ENCODE peak calls at places on chromosomes 4 and X, in ten cellular contexts. F is coronary artery, W is mucosa of descending colon, V is AG09319, N is colonic mucosa, E is RWPE1, Z is A549, A is neural crest cell, D is GM13977, K is GM06990. I is an unnamed sample.

GRCh38 chr4:121272526-121272925 is 108.3 kb downstream of the QRFPR start:
- DNase-seq in E (peak; percentile 57), D (no peak), N (no peak), K (peak; percentile 65), F (no peak), W (no peak), V (no peak), Z (peak; percentile 5), A (no peak), I (no peak)

GRCh38 chr4:169659736-169660670 is 39.6 kb downstream of the CLCN3 start:
- DNase-seq in E (peak; percentile 93), W (peak; percentile 83), F (peak; percentile 79), K (peak; percentile 46), Z (peak; percentile 96), A (peak; percentile 32), D (peak; percentile 70), N (peak; percentile 84), V (peak; percentile 97), I (peak; percentile 74)

GRCh38 chr4:168263039-168263438 is 55.5 kb downstream of the DDX60 start:
- DNase-seq in F (no peak), V (no peak), A (no peak), N (no peak), E (no peak), K (no peak), Z (no peak), W (no peak), D (no peak), I (no peak)

GRCh38 chr4:25441519-25442117 is 64.6 kb downstream of the ANAPC4 start:
- DNase-seq in K (no peak), W (peak; percentile 81), E (peak; percentile 47), F (no peak), D (peak; percentile 36), N (peak; percentile 59), V (no peak), A (peak; percentile 60), Z (peak; percentile 66), I (peak; percentile 83)

GRCh38 chrX:70087857-70088256 is 25.6 kb downstream of the OTUD6A start:
- DNase-seq in D (no peak), V (no peak), N (no peak), K (no peak), Z (no peak), E (no peak), W (peak; percentile 43), A (no peak), F (no peak), I (no peak)

GRCh38 chr4:123676550-123677229 is 280.1 kb downstream of the SPRY1 start:
- DNase-seq in K (no peak), V (no peak), F (no peak), N (no peak), Z (no peak), A (no peak), W (no peak), D (no peak), E (no peak), I (no peak)

GRCh38 chr4:89753601-89754066 is 83.3 kb downstream of the SNCA start:
- DNase-seq in D (no peak), V (peak; percentile 94), Z (peak; percentile 62), N (no peak), A (no peak), F (no peak), K (no peak), E (peak; percentile 82), W (no peak), I (no peak)

GRCh38 chr4:48899950-48900349 is 6.6 kb downstream of the OCIAD2 start:
- DNase-seq in E (no peak), W (no peak), K (no peak), A (no peak), D (no peak), V (no peak), N (no peak), Z (no peak), F (no peak), I (no peak)

GRCh38 chr4:142406051-142406549 is 440.0 kb downstream of the INPP4B start:
- DNase-seq in N (no peak), W (no peak), D (no peak), K (peak; percentile 19), A (no peak), Z (peak; percentile 40), V (no peak), F (no peak), E (peak; percentile 73), I (no peak)

GRCh38 chr4:155709878-155710277 is 43.2 kb downstream of the GUCY1A1 start:
- DNase-seq in D (no peak), A (no peak), N (no peak), Z (no peak), V (no peak), E (no peak), K (no peak), W (no peak), F (no peak), I (no peak)

GRCh38 chrX:100090931-100091330 is 319.1 kb downstream of the PCDH19 start:
- DNase-seq in A (no peak), K (no peak), F (no peak), V (no peak), E (no peak), D (no peak), Z (no peak), N (no peak), W (no peak), I (no peak)

GRCh38 chrX:826026-826425 is 195.4 kb downstream of the SHOX start:
- DNase-seq in E (no peak), A (no peak), W (no peak), V (peak; percentile 12), K (no peak), F (no peak), N (no peak), D (no peak), Z (no peak), I (no peak)

GRCh38 chrX:93580634-93581033 is 92.7 kb downstream of the NAP1L3 start:
- DNase-seq in D (no peak), V (no peak), Z (no peak), K (no peak), N (no peak), F (no peak), A (no peak), E (no peak), W (no peak), I (no peak)

GRCh38 chrX:46574337-46574940 is 874 bp downstream of the CHST7 start:
- DNase-seq in D (peak; percentile 24), A (peak; percentile 2), Z (peak; percentile 48), N (no peak), K (peak; percentile 69), V (no peak), W (peak; percentile 7), E (no peak), F (peak; percentile 73), I (no peak)

GRCh38 chr4:121050251-121050650 is 22.1 kb downstream of the NDNF start:
- DNase-seq in V (no peak), Z (no peak), K (no peak), A (no peak), E (no peak), F (no peak), D (no peak), N (no peak), W (no peak), I (no peak)

GRCh38 chr4:7427326-7428260 is 7.1 kb downstream of the PSAPL1 start:
- DNase-seq in K (no peak), Z (no peak), D (no peak), N (no peak), A (no peak), E (no peak), W (no peak), F (peak; percentile 59), V (no peak), I (no peak)

GRCh38 chrX:129495941-129496340 is 27.3 kb downstream of the SMARCA1 start:
- DNase-seq in N (no peak), W (no peak), D (no peak), Z (no peak), V (no peak), E (no peak), A (no peak), F (no peak), K (no peak), I (no peak)

GRCh38 chrX:103503163-103503852 is 16.0 kb downstream of the RAB40A start:
- DNase-seq in A (no peak), D (no peak), K (no peak), N (no peak), V (no peak), E (no peak), W (no peak), Z (no peak), F (no peak), I (no peak)

GRCh38 chr4:109560687-109561452 is 824 bp downstream of the MCUB start:
- DNase-seq in A (peak; percentile 20), D (peak; percentile 87), K (peak; percentile 80), V (peak; percentile 25), F (peak; percentile 76), N (peak; percentile 48), Z (peak; percentile 19), W (peak; percentile 44), E (peak; percentile 67), I (peak; percentile 30)

DNA sequence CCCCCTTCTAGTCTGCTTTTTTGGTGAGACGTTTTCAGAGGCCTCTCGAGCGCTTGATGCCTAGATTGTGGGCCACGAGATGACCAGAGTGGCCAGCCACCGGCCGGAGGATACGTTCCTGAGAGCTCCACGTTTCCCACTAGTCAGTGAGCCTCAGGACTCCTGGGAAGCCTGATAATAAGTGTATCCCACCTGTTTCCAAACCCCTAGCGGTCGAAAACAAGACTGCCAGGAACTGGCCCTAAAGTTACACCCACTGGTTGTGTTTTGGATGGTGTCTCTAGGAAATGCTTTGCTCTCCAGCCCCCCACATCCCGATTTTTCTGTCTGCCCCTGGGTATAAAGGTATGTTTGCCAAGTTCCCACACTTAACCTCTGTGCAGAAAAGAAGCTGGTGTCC is 4.6 kb upstream of the RS1 start:
- DNase-seq in A (peak; percentile 7), F (no peak), D (no peak), N (no peak), K (no peak), E (peak; percentile 20), W (no peak), V (no peak), Z (peak; percentile 37), I (no peak)
- TF ChIP-seq CTCF in A (peak; percentile 47), F (no peak), D (no peak), N (no peak), K (no peak), E (peak; percentile 14), W (no peak), V (peak; percentile 4), Z (no peak), I (no peak)

GRCh38 chr4:154119317-154119716 is 330.4 kb upstream of the SFRP2 start:
- DNase-seq in D (no peak), Z (no peak), W (no peak), V (no peak), F (no peak), A (no peak), N (no peak), E (peak; percentile 16), K (no peak), I (no peak)
- TF ChIP-seq CTCF in D (peak; percentile 38), Z (no peak), W (no peak), V (no peak), F (no peak), A (no peak), N (no peak), E (no peak), K (peak; percentile 24), I (no peak)

GRCh38 chrX:40880712-40881111 is 145.4 kb upstream of the MED14 start:
- DNase-seq in E (no peak), A (no peak), W (no peak), F (no peak), N (no peak), K (no peak), Z (no peak), V (no peak), D (no peak), I (no peak)
- TF ChIP-seq CTCF in E (no peak), A (no peak), W (no peak), F (no peak), N (no peak), K (no peak), Z (no peak), V (no peak), D (no peak), I (no peak)

GRCh38 chr4:119087121-119087520 is 48.5 kb upstream of the MYOZ2 start:
- DNase-seq in F (no peak), D (no peak), K (no peak), A (no peak), E (no peak), N (no peak), Z (peak; percentile 31), W (no peak), V (no peak), I (no peak)
- TF ChIP-seq CTCF in F (no peak), D (no peak), K (no peak), A (no peak), E (peak; percentile 39), N (no peak), Z (peak; percentile 41), W (no peak), V (peak; percentile 34), I (no peak)